ENCODE peak calls at places on chromosome 1, in five cellular contexts. One of them, this sample, is unnamed.

GRCh38 chr1:180956028-180956640 is 43.4 kb downstream of the KIAA1614 start:
- DNase-seq in WTC11: no peak
- DNase-seq in K562: no peak
- DNase-seq in H1: no peak
- DNase-seq in HepG2: no peak
- DNase-seq in this sample: no peak

GRCh38 chr1:174414205-174414604 is 33.6 kb upstream of the GPR52 start:
- DNase-seq in K562: no peak
- DNase-seq in WTC11: no peak
- DNase-seq in HepG2: no peak
- DNase-seq in H1: no peak
- DNase-seq in this sample: no peak

GRCh38 chr1:224774378-224774777 is 155.1 kb upstream of the DNAH14 start:
- DNase-seq in K562: no peak
- DNase-seq in HepG2: no peak
- DNase-seq in H1: no peak
- DNase-seq in WTC11: peak; percentile 36
- DNase-seq in this sample: no peak

GRCh38 chr1:159144571-159144970 is 26.8 kb upstream of the CADM3 start:
- DNase-seq in WTC11: no peak
- DNase-seq in K562: no peak
- DNase-seq in HepG2: no peak
- DNase-seq in H1: no peak
- DNase-seq in this sample: no peak

GRCh38 chr1:100443739-100444571 is 91.6 kb downstream of the CDC14A start:
- DNase-seq in K562: no peak
- DNase-seq in H1: no peak
- DNase-seq in HepG2: no peak
- DNase-seq in WTC11: no peak
- DNase-seq in this sample: peak; percentile 42

GRCh38 chr1:76379506-76379905 is 305.0 kb downstream of the ST6GALNAC3 start:
- DNase-seq in HepG2: no peak
- DNase-seq in WTC11: no peak
- DNase-seq in K562: no peak
- DNase-seq in H1: no peak
- DNase-seq in this sample: no peak

GRCh38 chr1:238660849-238661248 is 725.5 kb upstream of the CHRM3 start:
- DNase-seq in K562: no peak
- DNase-seq in WTC11: no peak
- DNase-seq in H1: no peak
- DNase-seq in HepG2: no peak
- DNase-seq in this sample: no peak

GRCh38 chr1:51237714-51238403 is 1.8 kb downstream of the RNF11 start:
- DNase-seq in K562: no peak
- DNase-seq in H1: no peak
- DNase-seq in HepG2: no peak
- DNase-seq in WTC11: no peak
- DNase-seq in this sample: no peak

GRCh38 chr1:181655756-181656155 is 172.4 kb downstream of the CACNA1E start:
- DNase-seq in HepG2: no peak
- DNase-seq in H1: no peak
- DNase-seq in K562: no peak
- DNase-seq in WTC11: no peak
- DNase-seq in this sample: no peak

GRCh38 chr1:246284021-246284420 is 223.1 kb downstream of the SMYD3 start:
- DNase-seq in H1: no peak
- DNase-seq in WTC11: no peak
- DNase-seq in HepG2: no peak
- DNase-seq in K562: no peak
- DNase-seq in this sample: no peak

GRCh38 chr1:22953392-22954141 is 19.1 kb downstream of the LACTBL1 start:
- DNase-seq in K562: no peak
- DNase-seq in H1: no peak
- DNase-seq in HepG2: no peak
- DNase-seq in WTC11: peak; percentile 46
- DNase-seq in this sample: no peak

GRCh38 chr1:205584732-205585131 is 47.1 kb downstream of the ELK4 start:
- DNase-seq in K562: peak; percentile 56
- DNase-seq in HepG2: no peak
- DNase-seq in H1: peak; percentile 68
- DNase-seq in WTC11: no peak
- DNase-seq in this sample: no peak

GRCh38 chr1:231970684-231971083 is 344.1 kb downstream of the DISC1 start:
- DNase-seq in H1: no peak
- DNase-seq in K562: no peak
- DNase-seq in WTC11: no peak
- DNase-seq in HepG2: no peak
- DNase-seq in this sample: no peak

GRCh38 chr1:94676686-94677085 is 135.1 kb upstream of the F3 start:
- DNase-seq in K562: no peak
- DNase-seq in HepG2: no peak
- DNase-seq in H1: no peak
- DNase-seq in WTC11: no peak
- DNase-seq in this sample: no peak

GRCh38 chr1:43288058-43288784 is 2.8 kb upstream of the C1orf210 start:
- DNase-seq in K562: no peak
- DNase-seq in HepG2: no peak
- DNase-seq in H1: no peak
- DNase-seq in WTC11: no peak
- DNase-seq in this sample: no peak

GRCh38 chr1:34126486-34126885 is 38.5 kb downstream of the CSMD2 start:
- DNase-seq in HepG2: no peak
- DNase-seq in K562: no peak
- DNase-seq in H1: no peak
- DNase-seq in WTC11: no peak
- DNase-seq in this sample: no peak

GRCh38 chr1:47785561-47786271 is 211.5 kb downstream of the TRABD2B start:
- DNase-seq in WTC11: peak; percentile 43
- DNase-seq in HepG2: peak; percentile 41
- DNase-seq in K562: no peak
- DNase-seq in H1: peak; percentile 53
- DNase-seq in this sample: no peak

GRCh38 chr1:10508511-10508951 is 33.8 kb downstream of the PEX14 start:
- DNase-seq in WTC11: peak; percentile 29
- DNase-seq in K562: no peak
- DNase-seq in H1: peak; percentile 64
- DNase-seq in HepG2: no peak
- DNase-seq in this sample: no peak

GRCh38 chr1:99146129-99146848 is 118.0 kb upstream of the PLPPR4 start:
- DNase-seq in H1: no peak
- DNase-seq in WTC11: no peak
- DNase-seq in HepG2: no peak
- DNase-seq in K562: no peak
- DNase-seq in this sample: no peak

GRCh38 chr1:218943371-218943770 is 230.3 kb upstream of the LYPLAL1 start:
- DNase-seq in H1: no peak
- DNase-seq in HepG2: no peak
- DNase-seq in K562: no peak
- DNase-seq in WTC11: no peak
- DNase-seq in this sample: no peak

GRCh38 chr1:44035726-44036408 is 4.6 kb upstream of the SLC6A9 start:
- DNase-seq in HepG2: no peak
- DNase-seq in WTC11: no peak
- DNase-seq in K562: peak; percentile 98
- DNase-seq in H1: no peak
- DNase-seq in this sample: no peak

GRCh38 chr1:159162511-159163265 is 8.7 kb upstream of the CADM3 start:
- DNase-seq in K562: no peak
- DNase-seq in WTC11: no peak
- DNase-seq in H1: no peak
- DNase-seq in HepG2: no peak
- DNase-seq in this sample: no peak

GRCh38 chr1:4699724-4700301 is 45.4 kb downstream of the AJAP1 start:
- DNase-seq in WTC11: no peak
- DNase-seq in K562: no peak
- DNase-seq in H1: no peak
- DNase-seq in HepG2: no peak
- DNase-seq in this sample: no peak

GRCh38 chr1:156194300-156194652 is 372 bp downstream of the SLC25A44 start:
- DNase-seq in H1: no peak
- DNase-seq in HepG2: no peak
- DNase-seq in WTC11: no peak
- DNase-seq in K562: peak; percentile 42
- DNase-seq in this sample: no peak

GRCh38 chr1:8625981-8626898 is 191.2 kb downstream of the RERE start:
- DNase-seq in H1: no peak
- DNase-seq in WTC11: no peak
- DNase-seq in K562: peak; percentile 49
- DNase-seq in HepG2: peak; percentile 78
- DNase-seq in this sample: no peak

GRCh38 chr1:205183676-205184335 is 27.7 kb downstream of the DSTYK start:
- DNase-seq in HepG2: no peak
- DNase-seq in K562: no peak
- DNase-seq in H1: no peak
- DNase-seq in WTC11: no peak
- DNase-seq in this sample: no peak

GRCh38 chr1:230976825-230977747 is 1.6 kb downstream of the TTC13 start:
- DNase-seq in H1: no peak
- DNase-seq in HepG2: no peak
- DNase-seq in K562: no peak
- DNase-seq in WTC11: no peak
- DNase-seq in this sample: no peak

GRCh38 chr1:37020653-37021277 is 13.6 kb downstream of the GRIK3 start:
- DNase-seq in H1: peak; percentile 89
- DNase-seq in HepG2: peak; percentile 5
- DNase-seq in WTC11: peak; percentile 85
- DNase-seq in K562: peak; percentile 76
- DNase-seq in this sample: no peak

GRCh38 chr1:84969489-84970250 is 27.2 kb downstream of the MCOLN2 start:
- DNase-seq in HepG2: no peak
- DNase-seq in K562: no peak
- DNase-seq in WTC11: no peak
- DNase-seq in H1: no peak
- DNase-seq in this sample: peak; percentile 92

GRCh38 chr1:30111431-30111830 is 612.0 kb downstream of the MATN1 start:
- DNase-seq in K562: peak; percentile 50
- DNase-seq in H1: peak; percentile 77
- DNase-seq in WTC11: peak; percentile 76
- DNase-seq in HepG2: peak; percentile 5
- DNase-seq in this sample: no peak

GRCh38 chr1:59225594-59225993 is 71.3 kb upstream of the FGGY start:
- DNase-seq in K562: no peak
- DNase-seq in WTC11: no peak
- DNase-seq in HepG2: no peak
- DNase-seq in H1: no peak
- DNase-seq in this sample: no peak

GRCh38 chr1:200938955-200939354 is 44.3 kb downstream of the INAVA start:
- DNase-seq in K562: no peak
- DNase-seq in WTC11: no peak
- DNase-seq in HepG2: no peak
- DNase-seq in H1: no peak
- DNase-seq in this sample: no peak
- TF ChIP-seq ATF2 in K562: no peak
- TF ChIP-seq ATF2 in WTC11: no peak
- TF ChIP-seq ATF2 in HepG2: no peak
- TF ChIP-seq ATF2 in H1: no peak
- TF ChIP-seq ATF2 in this sample: no peak

DNA sequence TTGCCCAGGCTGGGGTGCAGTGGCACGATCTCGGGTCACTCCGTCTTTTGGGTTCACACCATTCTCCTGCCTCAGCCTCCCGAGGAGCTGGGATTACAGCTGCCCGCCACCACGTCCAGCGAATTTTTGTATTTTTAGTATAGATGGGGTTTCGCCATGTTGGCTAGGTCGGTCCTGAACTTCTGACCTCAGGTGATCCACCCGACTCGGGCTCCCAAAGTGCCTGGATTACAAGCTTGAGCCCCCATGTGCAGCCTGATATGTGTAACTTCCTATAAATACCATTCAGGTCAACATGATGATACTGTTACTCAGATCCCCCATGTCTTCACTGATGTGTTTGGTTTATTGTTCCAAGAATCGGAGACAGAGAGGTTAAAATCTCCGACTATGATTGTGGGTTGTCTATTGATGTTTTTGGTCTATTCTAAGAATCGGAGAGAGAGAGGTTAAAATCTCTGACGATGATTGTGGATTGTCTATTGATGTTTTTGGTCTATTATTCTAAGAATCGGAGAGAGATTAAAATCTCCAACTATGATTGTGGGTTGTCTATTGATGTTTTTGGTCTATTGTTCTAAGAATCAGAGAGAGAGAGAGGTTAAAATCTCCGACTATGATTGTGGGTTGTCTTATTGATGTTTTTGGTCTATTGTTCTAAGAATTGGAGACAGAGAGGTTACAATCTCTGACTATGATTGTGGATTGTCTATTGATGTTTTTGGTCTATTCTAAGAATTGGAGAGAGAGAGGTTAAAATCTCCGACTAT is 17.0 kb downstream of the C1orf159 start:
- DNase-seq in H1: no peak
- DNase-seq in K562: no peak
- DNase-seq in HepG2: no peak
- DNase-seq in WTC11: no peak
- DNase-seq in this sample: no peak
- TF ChIP-seq ATF2 in H1: no peak
- TF ChIP-seq ATF2 in K562: no peak
- TF ChIP-seq ATF2 in HepG2: no peak
- TF ChIP-seq ATF2 in WTC11: no peak
- TF ChIP-seq ATF2 in this sample: no peak

GRCh38 chr1:6496360-6496704 is 4.9 kb upstream of the PLEKHG5 start:
- DNase-seq in HepG2: no peak
- DNase-seq in H1: no peak
- DNase-seq in K562: peak; percentile 29
- DNase-seq in WTC11: no peak
- DNase-seq in this sample: no peak
- TF ChIP-seq ATF2 in HepG2: no peak
- TF ChIP-seq ATF2 in H1: no peak
- TF ChIP-seq ATF2 in K562: no peak
- TF ChIP-seq ATF2 in WTC11: no peak
- TF ChIP-seq ATF2 in this sample: no peak

DNA sequence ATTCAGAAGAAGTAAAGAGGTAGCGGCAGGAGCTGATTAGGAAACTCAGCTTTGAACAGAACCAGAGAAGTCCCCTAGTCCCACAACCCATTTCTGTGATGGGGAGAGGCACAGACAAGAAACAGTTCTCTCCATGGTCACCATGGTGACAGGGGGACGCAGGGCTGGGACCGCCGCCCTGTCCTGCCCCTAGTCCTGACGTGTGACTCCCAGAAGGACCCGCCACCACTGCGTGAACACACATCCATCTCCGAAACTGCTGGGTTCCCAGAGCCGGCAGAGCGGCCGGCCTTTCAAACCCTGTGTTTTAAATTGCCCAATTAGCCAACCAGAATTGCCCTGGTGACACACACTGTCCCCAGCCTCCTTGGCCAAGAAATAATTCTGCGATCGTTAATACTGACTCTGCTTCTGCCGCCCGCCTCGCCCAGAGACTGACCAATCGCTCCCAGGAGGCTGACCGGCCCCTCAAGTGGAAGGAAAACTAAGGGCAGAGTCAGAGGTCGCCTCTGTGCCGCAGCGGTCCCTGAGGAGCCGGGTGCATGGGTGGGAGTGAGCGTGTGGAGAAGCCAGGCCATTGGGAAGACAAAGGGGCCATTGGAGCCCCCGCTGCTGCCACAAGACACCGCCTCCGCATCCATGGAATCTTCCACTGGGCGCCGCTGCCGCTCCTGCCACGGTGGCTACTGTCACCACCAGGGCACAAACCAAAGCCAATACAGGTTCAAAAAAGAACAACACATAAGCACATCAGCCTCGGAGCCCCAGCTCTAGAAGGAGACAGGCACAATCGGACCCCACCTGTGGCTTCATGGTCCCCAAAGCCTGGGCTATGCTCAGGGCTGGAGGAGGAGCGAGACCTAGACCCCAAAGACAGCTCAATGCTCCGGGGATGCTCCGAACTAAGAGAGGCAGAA is 273.3 kb downstream of the NPHP4 start:
- DNase-seq in HepG2: no peak
- DNase-seq in H1: no peak
- DNase-seq in K562: no peak
- DNase-seq in WTC11: peak; percentile 37
- DNase-seq in this sample: no peak
- TF ChIP-seq ATF2 in HepG2: no peak
- TF ChIP-seq ATF2 in H1: no peak
- TF ChIP-seq ATF2 in K562: no peak
- TF ChIP-seq ATF2 in WTC11: no peak
- TF ChIP-seq ATF2 in this sample: no peak

This sample was measured in GM12878.